ENCODE peak calls at places on chromosomes 16 and 17, in ten cellular contexts. One of them, this sample, is unnamed.
A peak's percentile ranks its signal among the peaks of the same experiment; 100 is the strongest.

GRCh38 chr17:27892866-27893769 is at the start of gene LYRM9:
- DNase-seq in ascending aorta: peak; percentile 62
- DNase-seq in body of pancreas: peak; percentile 94
- DNase-seq in HFFc6: peak; percentile 70
- DNase-seq in AG09319: peak; percentile 68
- DNase-seq in fibroblast of pulmonary artery: peak; percentile 89
- DNase-seq in lung: peak; percentile 90
- DNase-seq in lower leg skin: peak; percentile 81
- DNase-seq in cardiac muscle cell: peak; percentile 93
- DNase-seq in GM13977: peak; percentile 95
- DNase-seq in this sample: peak; percentile 88

GRCh38 chr16:46629331-46629843 is 8.2 kb upstream of the SHCBP1 start:
- DNase-seq in fibroblast of pulmonary artery: peak; percentile 77
- DNase-seq in AG09319: peak; percentile 41
- DNase-seq in GM13977: peak; percentile 25
- DNase-seq in ascending aorta: no peak
- DNase-seq in lung: no peak
- DNase-seq in body of pancreas: no peak
- DNase-seq in lower leg skin: no peak
- DNase-seq in HFFc6: peak; percentile 74
- DNase-seq in cardiac muscle cell: peak; percentile 18
- DNase-seq in this sample: no peak

GRCh38 chr17:58575511-58575910 is 61.1 kb upstream of the MTMR4 start:
- DNase-seq in lung: no peak
- DNase-seq in fibroblast of pulmonary artery: peak; percentile 79
- DNase-seq in cardiac muscle cell: no peak
- DNase-seq in GM13977: no peak
- DNase-seq in ascending aorta: no peak
- DNase-seq in body of pancreas: no peak
- DNase-seq in AG09319: no peak
- DNase-seq in lower leg skin: no peak
- DNase-seq in HFFc6: peak; percentile 60
- DNase-seq in this sample: no peak

GRCh38 chr16:85037050-85037410 is 9.4 kb downstream of the KIAA0513 start:
- DNase-seq in lower leg skin: no peak
- DNase-seq in HFFc6: peak; percentile 72
- DNase-seq in body of pancreas: peak; percentile 69
- DNase-seq in ascending aorta: no peak
- DNase-seq in GM13977: no peak
- DNase-seq in lung: no peak
- DNase-seq in fibroblast of pulmonary artery: peak; percentile 63
- DNase-seq in AG09319: no peak
- DNase-seq in cardiac muscle cell: no peak
- DNase-seq in this sample: peak; percentile 44

GRCh38 chr17:65418622-65419021 is 142.8 kb downstream of the AXIN2 start:
- DNase-seq in body of pancreas: no peak
- DNase-seq in GM13977: no peak
- DNase-seq in HFFc6: no peak
- DNase-seq in lung: no peak
- DNase-seq in cardiac muscle cell: no peak
- DNase-seq in ascending aorta: no peak
- DNase-seq in lower leg skin: no peak
- DNase-seq in fibroblast of pulmonary artery: no peak
- DNase-seq in AG09319: no peak
- DNase-seq in this sample: no peak

GRCh38 chr17:48541574-48542113 is 3.3 kb downstream of the HOXB2 start:
- DNase-seq in ascending aorta: no peak
- DNase-seq in fibroblast of pulmonary artery: peak; percentile 75
- DNase-seq in cardiac muscle cell: peak; percentile 65
- DNase-seq in body of pancreas: no peak
- DNase-seq in lung: no peak
- DNase-seq in GM13977: peak; percentile 72
- DNase-seq in HFFc6: no peak
- DNase-seq in lower leg skin: peak; percentile 43
- DNase-seq in AG09319: no peak
- DNase-seq in this sample: no peak

GRCh38 chr16:81686391-81687182 is 92.5 kb upstream of the PLCG2 start:
- DNase-seq in body of pancreas: no peak
- DNase-seq in ascending aorta: no peak
- DNase-seq in lower leg skin: no peak
- DNase-seq in GM13977: no peak
- DNase-seq in AG09319: no peak
- DNase-seq in lung: no peak
- DNase-seq in HFFc6: no peak
- DNase-seq in fibroblast of pulmonary artery: peak; percentile 33
- DNase-seq in cardiac muscle cell: no peak
- DNase-seq in this sample: no peak

GRCh38 chr16:886084-886543 is 84.7 kb downstream of the LMF1 start:
- DNase-seq in cardiac muscle cell: peak; percentile 50
- DNase-seq in body of pancreas: no peak
- DNase-seq in fibroblast of pulmonary artery: peak; percentile 2
- DNase-seq in lung: no peak
- DNase-seq in AG09319: no peak
- DNase-seq in GM13977: no peak
- DNase-seq in HFFc6: no peak
- DNase-seq in ascending aorta: no peak
- DNase-seq in lower leg skin: no peak
- DNase-seq in this sample: no peak

GRCh38 chr17:17108681-17109049 is 66.4 kb downstream of the MPRIP start:
- DNase-seq in HFFc6: no peak
- DNase-seq in fibroblast of pulmonary artery: no peak
- DNase-seq in lung: peak; percentile 58
- DNase-seq in cardiac muscle cell: no peak
- DNase-seq in body of pancreas: peak; percentile 63
- DNase-seq in GM13977: no peak
- DNase-seq in ascending aorta: no peak
- DNase-seq in AG09319: no peak
- DNase-seq in lower leg skin: no peak
- DNase-seq in this sample: no peak

GRCh38 chr17:33509331-33509730 is 216.2 kb upstream of the ASIC2 start:
- DNase-seq in body of pancreas: no peak
- DNase-seq in lower leg skin: peak; percentile 40
- DNase-seq in fibroblast of pulmonary artery: peak; percentile 5
- DNase-seq in lung: no peak
- DNase-seq in cardiac muscle cell: no peak
- DNase-seq in GM13977: no peak
- DNase-seq in AG09319: no peak
- DNase-seq in ascending aorta: no peak
- DNase-seq in HFFc6: no peak
- DNase-seq in this sample: no peak

GRCh38 chr16:15961060-15961511 is 11.7 kb downstream of the ABCC1 start:
- DNase-seq in ascending aorta: no peak
- DNase-seq in body of pancreas: no peak
- DNase-seq in lung: no peak
- DNase-seq in HFFc6: no peak
- DNase-seq in AG09319: no peak
- DNase-seq in lower leg skin: no peak
- DNase-seq in cardiac muscle cell: no peak
- DNase-seq in fibroblast of pulmonary artery: peak; percentile 31
- DNase-seq in GM13977: peak; percentile 77
- DNase-seq in this sample: no peak

GRCh38 chr16:5432166-5432565 is 334.6 kb upstream of the EEF2KMT start:
- DNase-seq in cardiac muscle cell: no peak
- DNase-seq in HFFc6: no peak
- DNase-seq in AG09319: no peak
- DNase-seq in body of pancreas: no peak
- DNase-seq in fibroblast of pulmonary artery: no peak
- DNase-seq in lung: no peak
- DNase-seq in ascending aorta: no peak
- DNase-seq in GM13977: no peak
- DNase-seq in lower leg skin: no peak
- DNase-seq in this sample: no peak

GRCh38 chr17:15475620-15476354 is 8.4 kb upstream of the CDRT4 start:
- DNase-seq in lung: no peak
- DNase-seq in AG09319: peak; percentile 20
- DNase-seq in fibroblast of pulmonary artery: peak; percentile 83
- DNase-seq in body of pancreas: no peak
- DNase-seq in HFFc6: peak; percentile 23
- DNase-seq in ascending aorta: no peak
- DNase-seq in GM13977: no peak
- DNase-seq in cardiac muscle cell: no peak
- DNase-seq in lower leg skin: no peak
- DNase-seq in this sample: no peak

GRCh38 chr16:48136547-48137360 is 19.0 kb downstream of the ABCC12 start:
- DNase-seq in HFFc6: no peak
- DNase-seq in cardiac muscle cell: peak; percentile 30
- DNase-seq in GM13977: no peak
- DNase-seq in lower leg skin: no peak
- DNase-seq in body of pancreas: no peak
- DNase-seq in ascending aorta: no peak
- DNase-seq in lung: no peak
- DNase-seq in fibroblast of pulmonary artery: peak; percentile 60
- DNase-seq in AG09319: no peak
- DNase-seq in this sample: no peak

GRCh38 chr17:44502598-44503079 is 567 bp downstream of the GPATCH8 start:
- DNase-seq in GM13977: peak; percentile 28
- DNase-seq in fibroblast of pulmonary artery: no peak
- DNase-seq in cardiac muscle cell: no peak
- DNase-seq in lower leg skin: no peak
- DNase-seq in ascending aorta: no peak
- DNase-seq in HFFc6: no peak
- DNase-seq in lung: no peak
- DNase-seq in body of pancreas: no peak
- DNase-seq in AG09319: no peak
- DNase-seq in this sample: no peak

GRCh38 chr17:44503080-44503842 is at the start of gene GPATCH8:
- DNase-seq in lower leg skin: peak; percentile 90
- DNase-seq in body of pancreas: peak; percentile 93
- DNase-seq in AG09319: peak; percentile 91
- DNase-seq in HFFc6: peak; percentile 91
- DNase-seq in cardiac muscle cell: peak; percentile 97
- DNase-seq in lung: peak; percentile 94
- DNase-seq in ascending aorta: peak; percentile 77
- DNase-seq in fibroblast of pulmonary artery: peak; percentile 94
- DNase-seq in GM13977: peak; percentile 97
- DNase-seq in this sample: peak; percentile 65

GRCh38 chr17:44501866-44502265 is 1.3 kb downstream of the GPATCH8 start:
- DNase-seq in ascending aorta: no peak
- DNase-seq in fibroblast of pulmonary artery: no peak
- DNase-seq in body of pancreas: no peak
- DNase-seq in lung: no peak
- DNase-seq in AG09319: no peak
- DNase-seq in lower leg skin: no peak
- DNase-seq in cardiac muscle cell: peak; percentile 14
- DNase-seq in GM13977: no peak
- DNase-seq in HFFc6: no peak
- DNase-seq in this sample: no peak

GRCh38 chr17:44496815-44497214 is 6.4 kb downstream of the GPATCH8 start:
- DNase-seq in HFFc6: no peak
- DNase-seq in fibroblast of pulmonary artery: no peak
- DNase-seq in body of pancreas: no peak
- DNase-seq in lung: no peak
- DNase-seq in cardiac muscle cell: no peak
- DNase-seq in AG09319: peak; percentile 44
- DNase-seq in ascending aorta: no peak
- DNase-seq in GM13977: no peak
- DNase-seq in lower leg skin: no peak
- DNase-seq in this sample: no peak

DNA sequence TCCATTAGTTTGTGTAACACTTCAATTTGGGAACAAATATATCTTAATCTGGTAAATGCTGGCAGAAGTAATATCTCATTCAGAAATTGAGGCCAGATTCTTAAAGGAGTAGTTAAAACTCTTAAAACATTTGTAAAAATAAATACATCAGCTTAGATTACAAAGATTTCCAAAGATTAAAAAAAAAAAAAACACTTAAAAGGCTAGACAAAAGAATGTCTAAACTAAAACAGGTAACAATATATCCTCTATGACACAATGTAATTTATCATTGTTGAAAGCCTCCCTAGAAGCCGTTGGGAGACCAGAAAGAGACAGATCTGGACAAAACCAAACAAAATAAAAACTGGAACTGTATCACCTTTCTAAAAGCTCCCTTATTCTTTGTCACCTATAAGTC is 3.5 kb downstream of the GPATCH8 start:
- DNase-seq in lung: no peak
- DNase-seq in ascending aorta: no peak
- DNase-seq in cardiac muscle cell: no peak
- DNase-seq in lower leg skin: no peak
- DNase-seq in GM13977: no peak
- DNase-seq in fibroblast of pulmonary artery: no peak
- DNase-seq in body of pancreas: no peak
- DNase-seq in HFFc6: no peak
- DNase-seq in AG09319: no peak
- DNase-seq in this sample: no peak
- TF ChIP-seq CTCF in lung: no peak
- TF ChIP-seq CTCF in ascending aorta: no peak
- TF ChIP-seq CTCF in cardiac muscle cell: no peak
- TF ChIP-seq CTCF in lower leg skin: no peak
- TF ChIP-seq CTCF in GM13977: no peak
- TF ChIP-seq CTCF in fibroblast of pulmonary artery: no peak
- TF ChIP-seq CTCF in body of pancreas: no peak
- TF ChIP-seq CTCF in HFFc6: no peak
- TF ChIP-seq CTCF in AG09319: no peak
- TF ChIP-seq CTCF in this sample: no peak

GRCh38 chr17:64230551-64231408 is 32.3 kb downstream of the TEX2 start:
- DNase-seq in fibroblast of pulmonary artery: peak; percentile 86
- DNase-seq in AG09319: peak; percentile 82
- DNase-seq in lung: no peak
- DNase-seq in cardiac muscle cell: no peak
- DNase-seq in GM13977: no peak
- DNase-seq in HFFc6: peak; percentile 98
- DNase-seq in ascending aorta: no peak
- DNase-seq in body of pancreas: no peak
- DNase-seq in lower leg skin: no peak
- DNase-seq in this sample: no peak
- TF ChIP-seq CTCF in fibroblast of pulmonary artery: no peak
- TF ChIP-seq CTCF in AG09319: no peak
- TF ChIP-seq CTCF in lung: no peak
- TF ChIP-seq CTCF in cardiac muscle cell: no peak
- TF ChIP-seq CTCF in GM13977: no peak
- TF ChIP-seq CTCF in HFFc6: no peak
- TF ChIP-seq CTCF in ascending aorta: no peak
- TF ChIP-seq CTCF in body of pancreas: no peak
- TF ChIP-seq CTCF in lower leg skin: no peak
- TF ChIP-seq CTCF in this sample: no peak

GRCh38 chr17:42598905-42599304 is 10.3 kb downstream of the RETREG3 start:
- DNase-seq in GM13977: no peak
- DNase-seq in fibroblast of pulmonary artery: no peak
- DNase-seq in body of pancreas: no peak
- DNase-seq in ascending aorta: no peak
- DNase-seq in HFFc6: no peak
- DNase-seq in lower leg skin: no peak
- DNase-seq in cardiac muscle cell: no peak
- DNase-seq in AG09319: no peak
- DNase-seq in lung: no peak
- DNase-seq in this sample: no peak
- TF ChIP-seq CTCF in GM13977: no peak
- TF ChIP-seq CTCF in fibroblast of pulmonary artery: no peak
- TF ChIP-seq CTCF in body of pancreas: no peak
- TF ChIP-seq CTCF in ascending aorta: no peak
- TF ChIP-seq CTCF in HFFc6: no peak
- TF ChIP-seq CTCF in lower leg skin: no peak
- TF ChIP-seq CTCF in cardiac muscle cell: no peak
- TF ChIP-seq CTCF in AG09319: no peak
- TF ChIP-seq CTCF in lung: no peak
- TF ChIP-seq CTCF in this sample: no peak

DNA sequence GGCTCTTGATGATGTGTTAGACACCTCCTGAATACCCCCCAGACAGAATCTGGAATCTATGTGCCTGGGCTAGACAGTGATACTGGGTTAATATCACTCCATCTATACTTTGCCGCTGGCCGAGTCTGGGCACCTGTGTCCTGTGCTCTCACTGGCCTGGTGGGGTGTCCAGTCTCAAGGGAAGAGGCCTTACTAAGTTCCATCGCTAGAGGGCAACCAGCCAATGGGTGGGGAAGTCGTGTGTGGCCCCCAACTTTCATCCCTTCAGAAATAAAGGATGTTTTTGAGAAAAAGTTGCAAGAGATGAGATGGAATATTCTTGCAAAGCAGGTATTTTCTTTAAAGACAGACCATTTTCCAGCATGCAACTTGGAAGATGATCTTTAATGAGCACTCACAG is 1.6 kb upstream of the GLP2R start:
- DNase-seq in fibroblast of pulmonary artery: no peak
- DNase-seq in HFFc6: no peak
- DNase-seq in body of pancreas: no peak
- DNase-seq in lung: no peak
- DNase-seq in GM13977: no peak
- DNase-seq in cardiac muscle cell: no peak
- DNase-seq in lower leg skin: no peak
- DNase-seq in AG09319: no peak
- DNase-seq in ascending aorta: no peak
- DNase-seq in this sample: no peak
- TF ChIP-seq CTCF in fibroblast of pulmonary artery: no peak
- TF ChIP-seq CTCF in HFFc6: peak; percentile 18
- TF ChIP-seq CTCF in body of pancreas: no peak
- TF ChIP-seq CTCF in lung: no peak
- TF ChIP-seq CTCF in GM13977: peak; percentile 25
- TF ChIP-seq CTCF in cardiac muscle cell: peak; percentile 9
- TF ChIP-seq CTCF in lower leg skin: no peak
- TF ChIP-seq CTCF in AG09319: no peak
- TF ChIP-seq CTCF in ascending aorta: no peak
- TF ChIP-seq CTCF in this sample: no peak

This sample was measured in omental fat pad.